ENCODE peak calls at places on chromosome 12, in nine cellular contexts. M is breast epithelium; Y is tibial nerve; A is neuronal stem cell; F is psoas muscle; H is CD8-positive, alpha-beta T cell; J is Panc1; B is cardiac muscle cell; Q is ovary. T is an unnamed sample.

GRCh38 chr12:101552277-101552676 is 42.5 kb upstream of the MYBPC1 start:
- DNase-seq in F (peak; percentile 65), A (no peak), M (no peak), J (no peak), Q (peak; percentile 29), Y (no peak), B (peak; percentile 69), H (no peak), T (peak; percentile 80)

GRCh38 chr12:132847363-132848356 is 19.0 kb upstream of the GOLGA3 start:
- DNase-seq in F (no peak), J (no peak), H (peak; percentile 57), M (no peak), A (no peak), Y (no peak), Q (no peak), B (no peak), T (no peak)

GRCh38 chr12:112716099-112717093 is 75.2 kb upstream of the RPH3A start:
- DNase-seq in A (no peak), Q (no peak), B (peak; percentile 11), F (no peak), H (no peak), M (no peak), Y (no peak), J (no peak), T (no peak)

GRCh38 chr12:106251636-106252035 is 3.8 kb upstream of the CKAP4 start:
- DNase-seq in Q (no peak), J (no peak), A (no peak), Y (no peak), M (no peak), F (no peak), H (no peak), B (peak; percentile 13), T (no peak)

GRCh38 chr12:48536602-48537001 is 11.2 kb downstream of the OR8S1 start:
- DNase-seq in F (no peak), Y (no peak), A (no peak), B (no peak), M (no peak), Q (no peak), H (no peak), J (no peak), T (no peak)

GRCh38 chr12:727321-727720 is 25.1 kb upstream of the WNK1 start:
- DNase-seq in B (no peak), J (no peak), H (no peak), Y (no peak), F (no peak), A (no peak), M (no peak), Q (no peak), T (no peak)

GRCh38 chr12:12705833-12706520 is 10.0 kb upstream of the GPR19 start:
- DNase-seq in M (no peak), Q (no peak), A (no peak), B (no peak), F (no peak), Y (no peak), J (no peak), H (peak; percentile 78), T (no peak)

GRCh38 chr12:93183940-93184663 is 193.6 kb upstream of the NUDT4 start:
- DNase-seq in H (no peak), Q (peak; percentile 69), A (no peak), F (peak; percentile 29), Y (peak; percentile 75), J (no peak), M (no peak), B (peak; percentile 61), T (peak; percentile 38)

GRCh38 chr12:126685636-126686035 is 1581.3 kb upstream of the TMEM132C start:
- DNase-seq in Y (no peak), A (no peak), F (no peak), H (no peak), B (no peak), Q (no peak), M (no peak), J (no peak), T (no peak)

GRCh38 chr12:16299403-16299802 is 21.9 kb upstream of the SLC15A5 start:
- DNase-seq in M (no peak), Q (no peak), A (no peak), J (no peak), B (peak; percentile 36), Y (peak; percentile 68), H (no peak), F (peak; percentile 21), T (peak; percentile 23)

GRCh38 chr12:54228471-54228870 is 39.7 kb upstream of the SMUG1 start:
- DNase-seq in J (no peak), F (no peak), Y (no peak), M (no peak), B (no peak), A (no peak), Q (no peak), H (no peak), T (no peak)

GRCh38 chr12:82314406-82314892 is 43.7 kb downstream of the CCDC59 start:
- DNase-seq in M (no peak), B (no peak), F (no peak), A (peak; percentile 35), H (no peak), Q (no peak), Y (no peak), J (no peak), T (no peak)

GRCh38 chr12:42979746-42980145 is 390.2 kb upstream of the PRICKLE1 start:
- DNase-seq in H (no peak), M (no peak), B (no peak), J (no peak), Y (no peak), A (no peak), F (no peak), Q (no peak), T (no peak)

GRCh38 chr12:42977451-42978230 is 388.1 kb upstream of the PRICKLE1 start:
- DNase-seq in Q (no peak), A (no peak), F (no peak), J (no peak), B (no peak), H (no peak), M (no peak), Y (no peak), T (no peak)

GRCh38 chr12:42978718-42979117 is 389.2 kb upstream of the PRICKLE1 start:
- DNase-seq in M (no peak), B (no peak), A (no peak), F (no peak), H (no peak), Y (no peak), Q (no peak), J (no peak), T (no peak)

GRCh38 chr12:42976620-42977019 is 387.1 kb upstream of the PRICKLE1 start:
- DNase-seq in F (no peak), H (no peak), Q (no peak), J (no peak), M (no peak), Y (no peak), A (no peak), B (no peak), T (no peak)

DNA sequence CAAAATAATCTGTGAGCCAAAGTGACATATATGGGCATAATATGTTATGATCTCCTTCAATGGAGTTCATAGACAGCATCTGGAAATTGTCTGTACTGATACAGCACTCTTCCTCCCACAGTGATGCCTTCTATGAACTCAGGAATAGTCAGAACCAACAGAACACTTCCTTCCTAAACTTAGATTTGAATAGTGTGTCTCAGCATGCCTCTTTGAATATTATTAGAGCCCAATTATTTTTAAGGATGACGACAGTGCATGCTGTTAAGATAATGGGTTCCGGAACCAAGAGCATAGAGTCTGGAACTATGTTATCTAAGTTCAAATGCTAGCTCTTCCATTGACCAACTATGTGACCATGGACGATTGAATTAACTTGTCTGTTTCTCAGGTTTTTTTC is 386.6 kb upstream of the PRICKLE1 start:
- DNase-seq in F (no peak), B (no peak), Y (no peak), J (no peak), H (no peak), Q (no peak), A (no peak), M (no peak), T (no peak)
- H3K27ac ChIP-seq in F (no peak overlapping the region), B (no peak overlapping the region), Y (no peak overlapping the region), J (no peak overlapping the region), H (no peak overlapping the region), Q (no peak overlapping the region), A (no peak overlapping the region), M (no peak overlapping the region), T (no peak overlapping the region)

DNA sequence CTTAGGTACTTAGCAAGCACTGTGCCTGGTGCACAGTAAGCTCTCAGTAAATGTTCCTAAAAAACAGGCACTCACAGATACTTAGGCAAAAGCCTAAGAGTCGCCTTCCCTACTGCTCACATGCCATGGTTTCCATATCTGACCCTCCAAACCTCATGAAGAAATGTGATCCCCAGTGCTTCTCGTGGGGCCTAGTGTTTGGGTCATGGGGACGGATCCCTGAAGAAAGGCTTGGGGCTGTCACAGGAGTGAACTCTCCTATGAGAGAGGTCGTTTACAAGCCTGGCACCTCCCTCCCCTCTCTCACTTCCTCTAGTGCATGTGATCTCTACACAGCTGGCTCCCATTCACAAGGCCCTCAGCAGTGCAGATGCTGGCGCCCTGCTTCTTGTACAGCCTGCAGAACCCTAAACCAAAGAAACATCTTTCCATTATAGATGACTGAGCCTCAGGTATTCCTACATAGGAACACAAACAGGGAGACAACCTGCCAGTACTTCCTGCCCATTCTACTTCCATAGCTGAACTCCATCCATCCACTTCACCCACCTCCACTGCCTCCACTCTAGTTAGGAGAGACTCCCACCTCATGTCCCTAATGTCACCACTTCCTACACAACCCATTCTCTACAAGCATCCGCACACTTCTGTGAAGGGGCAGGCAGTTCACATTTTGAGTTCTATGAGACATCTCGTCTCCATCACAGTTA is 2.9 kb downstream of the SLC15A4 start:
- DNase-seq in A (no peak), Q (no peak), J (no peak), H (no peak), M (no peak), Y (peak; percentile 38), F (no peak), B (no peak), T (peak; percentile 88)
- H3K27ac ChIP-seq in A (no peak overlapping the region), Q (no peak overlapping the region), J (no peak overlapping the region), H (no peak overlapping the region), M (no peak overlapping the region), Y (no peak overlapping the region), F (peak overlapping the region; percentile 95), B (no peak overlapping the region), T (peak overlapping the region; percentile 86)

DNA sequence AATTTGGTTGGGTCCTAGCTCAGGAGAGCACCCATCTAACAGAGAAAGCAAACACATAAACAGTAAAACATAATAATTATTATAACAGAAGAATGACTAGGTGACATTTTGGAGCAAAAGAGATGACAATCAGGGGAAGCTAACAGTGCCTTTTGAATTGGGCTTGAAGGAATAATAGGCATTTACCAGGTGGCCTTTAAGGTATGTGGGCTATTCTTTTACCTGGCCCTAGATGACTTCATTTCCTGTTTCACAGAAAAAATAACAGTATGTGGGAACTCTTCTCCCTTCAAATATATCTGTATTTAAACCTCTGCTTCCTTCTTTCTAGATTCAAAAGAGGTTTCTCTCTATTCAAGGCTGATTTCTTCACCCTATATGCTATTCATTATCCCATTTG is 3.8 kb downstream of the IRAK4 start:
- DNase-seq in J (no peak), M (no peak), F (no peak), A (no peak), Q (no peak), B (no peak), Y (no peak), H (no peak), T (no peak)
- H3K27ac ChIP-seq in J (no peak overlapping the region), M (no peak overlapping the region), F (no peak overlapping the region), A (no peak overlapping the region), Q (no peak overlapping the region), B (no peak overlapping the region), Y (no peak overlapping the region), H (no peak overlapping the region), T (no peak overlapping the region)

DNA sequence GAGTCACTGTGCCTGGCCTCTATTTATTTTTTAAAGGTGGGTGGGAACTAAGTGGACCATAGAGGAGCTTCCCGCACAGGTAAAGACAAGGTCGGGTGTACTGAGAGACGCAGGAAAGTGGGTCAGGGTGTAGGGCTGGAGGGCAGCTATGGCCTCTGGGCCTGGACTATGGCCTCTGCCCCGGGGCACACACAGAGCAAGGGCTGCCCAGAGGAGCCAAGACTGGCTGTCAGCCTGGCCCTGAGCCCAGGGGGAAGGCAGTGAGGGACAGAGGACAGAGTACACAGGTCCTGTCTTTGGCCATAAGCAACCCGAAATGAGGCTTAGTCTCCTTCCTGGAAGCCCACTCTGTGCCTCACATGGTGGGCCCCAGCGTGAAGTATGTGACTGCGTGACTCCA is 102.1 kb upstream of the PRB2 start:
- DNase-seq in Q (no peak), A (no peak), F (no peak), M (no peak), B (no peak), Y (no peak), H (no peak), J (no peak), T (no peak)
- H3K27ac ChIP-seq in Q (no peak overlapping the region), A (no peak overlapping the region), F (no peak overlapping the region), M (no peak overlapping the region), B (no peak overlapping the region), Y (no peak overlapping the region), H (no peak overlapping the region), J (no peak overlapping the region), T (no peak overlapping the region)